ENCODE peak calls at places on chromosomes 3 and 15, in eight cellular contexts. U is ovary, A is breast epithelium, S is IMR-90, C is mesenchymal stem cell, B is hepatocyte, L is HCT116, D is Peyer's patch. N is an unnamed sample. For H3K9me3 and H3K4me1, the result is how much of the 10 kb centered on the place peaks cover.

GRCh38 chr15:90550919-90551318 is 21.2 kb downstream of the CRTC3 start:
- DNase-seq in U (no peak), A (no peak), S (no peak), C (no peak), B (no peak), L (no peak), D (no peak), N (no peak)

GRCh38 chr15:42143866-42144625 is 12.4 kb downstream of the PLA2G4F start:
- DNase-seq in U (no peak), A (no peak), S (no peak), C (no peak), B (no peak), L (no peak), D (no peak), N (no peak)

GRCh38 chr3:153967260-153967659 is 153.9 kb upstream of the ARHGEF26 start:
- DNase-seq in U (no peak), A (no peak), S (no peak), C (no peak), B (no peak), L (no peak), D (no peak), N (no peak)

GRCh38 chr3:149462653-149463052 is 11.8 kb upstream of the TM4SF4 start:
- DNase-seq in U (no peak), A (no peak), S (peak), C (peak), B (no peak), L (no peak), D (no peak), N (no peak)

GRCh38 chr3:30511524-30512278 is 94.7 kb upstream of the TGFBR2 start:
- DNase-seq in U (no peak), A (peak), S (peak), C (peak), B (peak), L (no peak), D (no peak), N (peak)

GRCh38 chr15:69031013-69032001 is 16.8 kb downstream of the NOX5 start:
- DNase-seq in U (peak), A (peak), S (no peak), C (peak), B (peak), L (peak), D (no peak), N (peak)

GRCh38 chr15:99931703-99932603 is 198.7 kb upstream of the LYSMD4 start:
- DNase-seq in U (no peak), A (no peak), S (no peak), C (no peak), B (no peak), L (no peak), D (no peak), N (no peak)

GRCh38 chr3:65883614-65884013 is 155.1 kb downstream of the MAGI1 start:
- DNase-seq in U (no peak), A (no peak), S (peak), C (peak), B (peak), L (no peak), D (no peak), N (no peak)

GRCh38 chr15:57320543-57321220 is 55.6 kb upstream of the CGNL1 start:
- DNase-seq in U (no peak), A (no peak), S (peak), C (peak), B (peak), L (no peak), D (no peak), N (no peak)

GRCh38 chr15:27066446-27066845 is 95.5 kb downstream of the GABRG3 start:
- DNase-seq in U (no peak), A (no peak), S (no peak), C (no peak), B (no peak), L (no peak), D (no peak), N (no peak)

GRCh38 chr15:91073768-91074167 is 26.3 kb upstream of the SV2B start:
- DNase-seq in U (no peak), A (no peak), S (no peak), C (no peak), B (no peak), L (no peak), D (no peak), N (no peak)

GRCh38 chr15:60065951-60066350 is 61.8 kb downstream of the FOXB1 start:
- DNase-seq in U (no peak), A (no peak), S (no peak), C (no peak), B (no peak), L (no peak), D (no peak), N (no peak)

GRCh38 chr3:78481050-78481449 is 1286.7 kb downstream of the ROBO1 start:
- DNase-seq in U (no peak), A (peak), S (no peak), C (no peak), B (no peak), L (no peak), D (no peak), N (no peak)

GRCh38 chr15:72312605-72313447 is 7.1 kb downstream of the CELF6 start:
- DNase-seq in U (no peak), A (peak), S (peak), C (peak), B (peak), L (peak), D (peak), N (no peak)

GRCh38 chr3:12345141-12345561 is 56.3 kb downstream of the PPARG start:
- DNase-seq in U (no peak), A (no peak), S (peak), C (peak), B (no peak), L (peak), D (no peak), N (no peak)

GRCh38 chr3:8001712-8002111 is 499.9 kb upstream of the LMCD1 start:
- DNase-seq in U (no peak), A (no peak), S (no peak), C (no peak), B (no peak), L (no peak), D (no peak), N (no peak)

GRCh38 chr15:33292718-33293307 is 18.0 kb upstream of the RYR3 start:
- DNase-seq in U (peak), A (no peak), S (peak), C (peak), B (peak), L (peak), D (no peak), N (no peak)

GRCh38 chr15:100987143-100987542 is 68.0 kb downstream of the LRRK1 start:
- DNase-seq in U (no peak), A (no peak), S (peak), C (no peak), B (no peak), L (no peak), D (no peak), N (no peak)

GRCh38 chr3:197752107-197752506 is 2.4 kb downstream of the FYTTD1 start:
- DNase-seq in U (no peak), A (no peak), S (no peak), C (peak), B (no peak), L (no peak), D (no peak), N (no peak)

GRCh38 chr15:67296188-67296587 is 41.6 kb downstream of the IQCH start:
- DNase-seq in U (no peak), A (no peak), S (no peak), C (no peak), B (no peak), L (no peak), D (no peak), N (no peak)

GRCh38 chr3:111392911-111393351 is 149.1 kb upstream of the CD96 start:
- DNase-seq in U (no peak), A (no peak), S (no peak), C (peak), B (no peak), L (peak), D (peak), N (no peak)

GRCh38 chr15:71294636-71295241 is 179.5 kb downstream of the THSD4 start:
- DNase-seq in U (no peak), A (no peak), S (peak), C (peak), B (no peak), L (peak), D (no peak), N (peak)

GRCh38 chr3:137012097-137012501 is 54.3 kb downstream of the IL20RB start:
- DNase-seq in U (no peak), A (no peak), S (peak), C (peak), B (no peak), L (no peak), D (no peak), N (no peak)

GRCh38 chr3:171867976-171868375 is 24.8 kb downstream of the TMEM212 start:
- DNase-seq in U (no peak), A (no peak), S (no peak), C (no peak), B (no peak), L (peak), D (no peak), N (no peak)

GRCh38 chr15:85496551-85497545 is 116.4 kb downstream of the AKAP13 start:
- DNase-seq in U (no peak), A (no peak), S (no peak), C (no peak), B (no peak), L (no peak), D (no peak), N (no peak)

GRCh38 chr3:94978076-94978475 is 915.2 kb downstream of the NSUN3 start:
- DNase-seq in U (no peak), A (no peak), S (no peak), C (no peak), B (no peak), L (no peak), D (no peak), N (no peak)

GRCh38 chr3:128845695-128846491 is 33.5 kb upstream of the ACAD9 start:
- DNase-seq in U (peak), A (peak), S (peak), C (peak), B (peak), L (peak), D (peak), N (peak)

DNA sequence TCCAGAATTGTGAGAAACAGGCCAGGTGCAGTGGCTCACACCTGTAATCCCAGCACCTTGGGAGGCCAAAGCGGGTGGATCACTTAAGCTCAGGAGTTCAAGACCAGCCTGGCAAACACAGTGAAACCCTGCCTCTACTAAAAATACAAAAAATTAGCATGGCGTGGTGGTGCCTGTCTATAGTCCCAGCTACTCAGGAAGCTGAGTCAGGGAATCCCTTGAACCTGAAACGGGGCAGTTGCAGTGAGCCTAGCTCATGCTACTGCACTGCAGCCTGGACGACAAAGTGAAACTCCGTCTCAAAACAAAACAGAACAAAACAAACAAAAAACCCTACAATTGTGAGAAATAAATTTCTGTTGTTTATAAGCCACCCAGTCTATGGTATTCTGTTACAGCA is 94.7 kb downstream of the PIK3CB start:
- DNase-seq in U (no peak), A (no peak), S (no peak), C (no peak), B (no peak), L (no peak), D (no peak), N (no peak)
- H3K4me3 ChIP-seq in U (no peak), A (no peak), S (no peak), C (no peak), B (no peak), L (no peak), D (no peak), N (no peak)

GRCh38 chr15:77630956-77631789 is 1.5 kb downstream of the LINGO1 start:
- DNase-seq in U (no peak), A (no peak), S (no peak), C (no peak), B (no peak), L (no peak), D (no peak), N (no peak)

GRCh38 chr15:77629070-77630030 is 3.4 kb downstream of the LINGO1 start:
- DNase-seq in U (no peak), A (no peak), S (no peak), C (no peak), B (no peak), L (no peak), D (no peak), N (no peak)

GRCh38 chr15:77628010-77628409 is 4.7 kb downstream of the LINGO1 start:
- DNase-seq in U (no peak), A (no peak), S (no peak), C (no peak), B (no peak), L (no peak), D (no peak), N (no peak)

GRCh38 chr15:77631790-77632551 is 741 bp downstream of the LINGO1 start:
- DNase-seq in U (no peak), A (no peak), S (no peak), C (no peak), B (peak), L (no peak), D (no peak), N (no peak)

DNA sequence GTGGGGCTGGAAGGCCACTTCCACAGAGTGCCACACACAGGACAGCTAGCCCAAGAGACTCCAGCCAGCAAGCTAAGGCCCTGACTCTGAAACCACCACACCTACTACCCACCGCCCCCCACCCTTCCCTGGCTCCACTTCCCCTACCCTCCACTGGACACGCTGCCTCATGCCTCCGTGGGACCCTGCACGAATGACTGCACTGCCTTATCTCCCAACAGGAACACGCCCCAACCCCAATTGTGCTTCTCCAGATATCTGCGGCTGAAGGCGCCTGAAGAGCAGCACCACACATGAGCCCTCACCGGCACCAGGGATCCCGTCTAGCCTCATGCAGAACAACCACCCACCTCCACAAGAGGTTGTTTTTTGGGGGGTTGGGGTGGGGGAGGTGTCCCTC is 2.6 kb downstream of the LINGO1 start:
- DNase-seq in U (no peak), A (no peak), S (no peak), C (no peak), B (no peak), L (no peak), D (no peak), N (no peak)
- H3K9me3 ChIP-seq in U (under half), A (under half), S (under half), C (under half), B (under half), L (under half), D (under half), N (under half)

DNA sequence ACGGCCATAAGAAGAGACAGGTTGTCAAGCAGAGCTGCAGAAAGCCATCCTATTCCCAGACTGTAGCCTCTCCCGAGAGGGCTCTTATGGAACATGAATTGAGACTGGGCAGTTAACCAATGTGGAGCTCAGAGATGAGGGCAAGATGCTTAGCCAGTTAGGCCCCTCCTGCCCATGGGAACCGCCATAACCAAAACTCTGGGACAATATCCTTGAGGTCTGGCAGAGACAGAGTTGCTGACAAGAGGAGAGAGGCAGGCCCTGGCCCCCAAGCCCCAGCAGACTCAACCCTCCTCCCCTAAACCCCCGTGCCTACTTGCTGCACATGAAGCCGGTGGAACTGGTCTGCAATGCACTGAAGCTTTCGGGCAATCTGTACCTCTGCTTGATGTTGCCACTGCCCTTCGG is 4.8 kb downstream of the BMF start:
- DNase-seq in U (no peak), A (no peak), S (no peak), C (no peak), B (no peak), L (no peak), D (no peak), N (no peak)
- H3K4me1 ChIP-seq in U (half or more), A (under half), S (half or more), C (half or more), B (half or more), L (half or more), D (half or more), N (half or more)

GRCh38 chr3:39810647-39811161 is 1.3 kb downstream of the MYRIP start:
- DNase-seq in U (no peak), A (no peak), S (no peak), C (no peak), B (peak), L (no peak), D (no peak), N (no peak)

GRCh38 chr3:39809995-39810595 is 686 bp downstream of the MYRIP start:
- DNase-seq in U (peak), A (no peak), S (no peak), C (no peak), B (peak), L (no peak), D (no peak), N (no peak)

GRCh38 chr3:39811561-39811960 is 2.2 kb downstream of the MYRIP start:
- DNase-seq in U (no peak), A (no peak), S (no peak), C (no peak), B (no peak), L (no peak), D (no peak), N (no peak)

GRCh38 chr3:39808467-39809180 is 785 bp upstream of the MYRIP start:
- DNase-seq in U (peak), A (no peak), S (no peak), C (peak), B (peak), L (no peak), D (no peak), N (peak)

DNA sequence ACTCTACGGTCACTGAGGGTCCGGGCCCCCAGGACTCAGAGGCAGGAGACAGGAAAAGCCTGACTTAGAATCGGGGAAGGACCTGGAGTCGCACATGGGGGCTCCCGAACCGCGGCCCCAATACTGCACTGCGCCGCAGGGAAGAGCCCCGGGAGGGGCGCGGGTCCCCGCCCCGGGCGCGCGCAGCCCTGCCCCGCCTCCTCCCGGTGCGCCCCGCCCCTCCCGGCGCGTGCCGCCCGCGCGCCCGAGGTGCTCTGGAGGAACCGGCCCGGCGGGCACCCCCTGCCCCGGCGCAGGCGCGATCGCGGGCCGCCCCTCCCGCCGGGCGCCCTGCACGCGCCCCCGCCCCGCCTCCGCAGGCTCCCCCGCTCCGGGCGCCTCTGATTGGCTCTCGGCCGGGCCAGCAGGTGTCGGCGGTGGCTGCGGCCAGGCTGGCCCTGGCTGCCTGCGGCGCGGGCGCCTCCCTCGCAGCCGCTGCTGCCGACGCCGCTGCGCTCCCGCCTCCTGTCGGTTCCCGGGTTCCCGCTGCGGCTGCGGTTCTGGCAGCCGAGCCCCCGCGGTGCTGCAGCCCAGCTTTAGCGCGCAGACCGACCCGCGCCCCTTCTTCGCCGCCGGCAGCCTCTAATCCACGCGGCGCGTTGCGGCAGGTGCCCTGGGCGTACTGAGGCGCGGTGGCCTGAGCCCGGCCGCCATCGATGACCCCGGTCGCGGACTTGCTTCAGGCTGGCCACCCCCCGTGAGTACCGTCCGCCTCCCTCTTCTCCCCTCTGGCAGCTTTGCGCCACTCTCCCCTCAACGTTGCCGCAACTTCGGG is at the start of gene MYRIP:
- DNase-seq in U (peak), A (peak), S (no peak), C (no peak), B (peak), L (no peak), D (no peak), N (peak)
- H3K4me3 ChIP-seq in U (peak), A (peak), S (no peak), C (peak), B (peak), L (peak), D (peak), N (peak)

GRCh38 chr3:26099692-26100091 is 309.8 kb downstream of the OXSM start:
- DNase-seq in U (no peak), A (no peak), S (no peak), C (no peak), B (peak), L (no peak), D (no peak), N (no peak)
- H3K9me3 ChIP-seq in U (under half), A (under half), S (under half), C (under half), B (under half), L (under half), D (under half), N (half or more)

DNA sequence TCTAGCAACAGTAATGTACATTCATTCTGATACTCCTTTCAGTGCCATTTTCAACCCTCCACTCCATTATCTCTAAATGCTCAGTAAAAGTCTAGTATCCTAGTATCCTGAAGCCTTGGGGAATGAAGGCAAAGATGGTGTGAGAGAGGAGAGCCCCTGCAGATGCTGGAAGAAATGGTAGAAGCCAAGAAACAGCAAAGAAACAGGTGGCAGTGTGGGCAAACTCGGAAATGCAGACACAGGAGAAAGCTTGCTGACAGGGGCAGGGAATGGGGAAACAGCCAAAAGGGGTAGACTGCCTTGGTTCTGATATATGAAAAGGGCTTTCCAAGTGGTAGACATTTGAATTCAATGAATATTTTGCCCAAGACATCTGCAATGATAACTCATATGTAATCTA is 34.2 kb upstream of the CASR start:
- DNase-seq in U (no peak), A (no peak), S (no peak), C (no peak), B (no peak), L (no peak), D (no peak), N (no peak)
- H3K4me1 ChIP-seq in U (under half), A (under half), S (under half), C (under half), B (under half), L (under half), D (under half), N (under half)

GRCh38 chr3:37859908-37860199 is 1.8 kb upstream of the CTDSPL start:
- DNase-seq in U (no peak), A (peak), S (no peak), C (no peak), B (no peak), L (no peak), D (no peak), N (no peak)
- H3K4me3 ChIP-seq in U (no peak), A (peak), S (no peak), C (no peak), B (no peak), L (no peak), D (no peak), N (no peak)

GRCh38 chr15:62211348-62211747 is 46.3 kb upstream of the C2CD4B start:
- DNase-seq in U (no peak), A (no peak), S (no peak), C (no peak), B (no peak), L (no peak), D (no peak), N (no peak)
- H3K9me3 ChIP-seq in U (under half), A (under half), S (under half), C (under half), B (under half), L (under half), D (under half), N (under half)

GRCh38 chr3:9893739-9894138 is 3.3 kb downstream of the JAGN1 start:
- DNase-seq in U (no peak), A (no peak), S (no peak), C (no peak), B (no peak), L (no peak), D (no peak), N (no peak)
- H3K4me1 ChIP-seq in U (under half), A (under half), S (under half), C (under half), B (under half), L (under half), D (under half), N (half or more)

N was measured in mucosa of descending colon.